ENCODE peak calls at places on chromosomes 3 and 15, in four cellular contexts. U, D, A and P are unnamed samples. For H3K4me1, the result is how much of the 10 kb centered on the place peaks cover.

GRCh38 chr3:20310629-20311028 is 124.6 kb upstream of the SGO1 start:
- DNase-seq in U (no peak), D (no peak), A (no peak), P (no peak)

GRCh38 chr3:141391298-141392017 is 23.2 kb downstream of the ZBTB38 start:
- DNase-seq in U (no peak), D (no peak), A (no peak), P (no peak)

GRCh38 chr3:5231067-5231466 is 43.6 kb downstream of the EDEM1 start:
- DNase-seq in U (no peak), D (no peak), A (no peak), P (no peak)

GRCh38 chr3:76096836-76097587 is 311.7 kb upstream of the ZNF717 start:
- DNase-seq in U (no peak), D (no peak), A (no peak), P (no peak)

GRCh38 chr15:97995881-97996603 is 35.5 kb downstream of the ARRDC4 start:
- DNase-seq in U (no peak), D (no peak), A (no peak), P (no peak)

GRCh38 chr3:85081191-85081895 is 122.6 kb downstream of the CADM2 start:
- DNase-seq in U (no peak), D (peak), A (no peak), P (peak)

GRCh38 chr3:78855190-78855589 is 912.6 kb downstream of the ROBO1 start:
- DNase-seq in U (no peak), D (no peak), A (no peak), P (no peak)

GRCh38 chr15:28984421-28985375 is 98.9 kb downstream of the APBA2 start:
- DNase-seq in U (peak), D (no peak), A (no peak), P (no peak)

GRCh38 chr3:195118671-195119070 is 152.3 kb downstream of the XXYLT1 start:
- DNase-seq in U (no peak), D (no peak), A (no peak), P (no peak)

GRCh38 chr3:183188895-183189462 is 26.4 kb upstream of the LAMP3 start:
- DNase-seq in U (peak), D (no peak), A (peak), P (peak)

GRCh38 chr15:77454265-77454664 is 33.6 kb downstream of the HMG20A start:
- DNase-seq in U (no peak), D (no peak), A (no peak), P (no peak)

GRCh38 chr15:77457619-77458265 is 37.1 kb downstream of the HMG20A start:
- DNase-seq in U (no peak), D (no peak), A (no peak), P (no peak)

GRCh38 chr15:77454956-77455355 is 34.3 kb downstream of the HMG20A start:
- DNase-seq in U (no peak), D (no peak), A (no peak), P (no peak)

GRCh38 chr15:77455696-77456293 is 35.1 kb downstream of the HMG20A start:
- DNase-seq in U (no peak), D (no peak), A (no peak), P (no peak)

GRCh38 chr15:77456746-77457618 is 36.3 kb downstream of the HMG20A start:
- DNase-seq in U (no peak), D (no peak), A (no peak), P (no peak)
- H3K4me1 ChIP-seq in U (under half), D (under half), A (under half), P (under half)

DNA sequence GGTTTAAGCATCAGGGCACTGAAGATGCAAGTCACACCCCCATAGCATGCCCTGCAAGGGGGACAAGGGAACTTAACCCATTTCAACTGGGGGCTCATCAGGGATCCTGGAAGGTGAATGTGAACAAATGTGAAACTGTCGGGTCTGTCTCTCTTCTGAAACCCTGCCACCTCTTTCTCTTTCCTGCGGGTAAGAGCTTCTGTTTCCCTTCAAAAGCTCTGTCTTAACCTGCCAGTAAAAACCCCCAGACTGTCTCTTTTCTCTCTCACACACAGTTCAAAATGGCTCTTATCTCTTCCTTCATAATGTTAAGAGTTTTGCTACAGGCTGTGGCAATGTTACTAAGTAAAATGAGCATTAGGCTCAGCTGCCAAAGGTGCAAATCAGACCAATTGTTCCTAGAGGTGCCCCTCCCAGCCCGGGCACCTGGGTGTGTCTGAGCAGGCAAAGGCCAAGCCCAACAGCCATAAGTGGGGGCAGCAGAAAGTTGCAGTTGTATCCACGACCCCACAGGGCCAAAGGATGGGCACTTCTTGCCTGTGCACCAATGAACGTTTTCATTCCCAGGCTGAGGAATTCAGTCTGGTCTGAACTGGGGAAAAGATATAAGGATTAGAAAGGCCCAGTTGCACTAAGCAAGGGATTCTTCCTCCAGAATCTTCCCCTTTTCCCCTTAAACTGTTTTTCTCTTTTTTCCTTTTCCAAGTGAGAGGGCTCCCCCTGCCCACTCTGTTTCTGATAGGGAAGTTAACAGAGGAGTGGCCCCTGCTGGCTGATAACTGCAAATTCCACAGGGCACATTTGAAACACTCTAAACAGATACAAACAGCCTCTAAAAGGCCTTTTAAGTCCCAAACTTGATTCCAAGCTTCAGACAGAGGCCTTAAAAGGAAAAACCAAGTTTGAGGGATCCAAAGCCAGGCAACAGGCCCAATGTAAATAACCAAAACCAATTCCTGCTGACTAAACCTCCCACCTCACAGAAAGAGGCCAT is 113.8 kb upstream of the EPHA6 start:
- DNase-seq in U (no peak), D (no peak), A (no peak), P (peak)
- TF ChIP-seq RNF2 in U (no peak), D (no peak), A (no peak), P (no peak)

GRCh38 chr3:124998247-124998630 is 57.6 kb downstream of the HEG1 start:
- DNase-seq in U (no peak), D (no peak), A (no peak), P (no peak)
- H3K4me1 ChIP-seq in U (half or more), D (under half), A (under half), P (under half)

DNA sequence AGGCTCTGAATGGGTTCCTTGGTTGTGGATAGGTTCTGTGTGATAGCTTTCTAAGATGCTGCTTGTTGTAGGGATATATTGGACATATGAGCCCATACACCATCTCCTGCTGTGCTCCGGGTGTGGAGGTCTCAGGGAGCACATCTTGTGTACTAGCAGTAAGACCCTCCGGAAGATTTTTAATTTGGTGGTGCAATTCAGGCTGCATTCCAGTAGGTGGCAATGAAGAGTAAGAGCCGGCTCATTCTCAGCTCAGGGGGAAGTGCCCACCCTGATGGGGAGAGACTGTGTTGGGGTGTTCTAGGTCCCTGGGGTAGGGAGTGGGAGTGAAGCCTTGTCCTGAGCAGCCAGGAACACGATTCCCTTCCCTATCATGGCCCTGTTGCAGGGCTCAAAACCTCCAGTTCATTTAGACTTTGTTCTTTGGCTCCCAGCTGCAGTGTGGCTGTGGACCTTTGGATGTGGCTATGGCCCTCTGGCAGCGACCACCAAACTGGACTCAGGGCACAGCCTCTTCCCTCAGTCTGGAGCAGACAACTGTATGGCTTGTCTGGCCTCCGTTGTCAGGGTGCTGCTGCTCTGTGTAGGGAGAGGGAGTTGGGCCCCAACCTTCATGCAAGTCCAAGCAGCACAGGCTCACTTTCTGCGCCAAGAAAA is 104.7 kb downstream of the UNC13C start:
- DNase-seq in U (peak), D (peak), A (peak), P (no peak)
- TF ChIP-seq RNF2 in U (no peak), D (no peak), A (no peak), P (no peak)

GRCh38 chr3:127590282-127590592 is 296 bp downstream of the TPRA1 start:
- DNase-seq in U (no peak), D (no peak), A (peak), P (no peak)

GRCh38 chr3:127593187-127593586 is 2.7 kb upstream of the TPRA1 start:
- DNase-seq in U (no peak), D (no peak), A (peak), P (no peak)

GRCh38 chr3:127588675-127589577 is 1.6 kb downstream of the TPRA1 start:
- DNase-seq in U (peak), D (no peak), A (peak), P (no peak)

GRCh38 chr3:127589600-127590281 is 792 bp downstream of the TPRA1 start:
- DNase-seq in U (no peak), D (no peak), A (no peak), P (no peak)

DNA sequence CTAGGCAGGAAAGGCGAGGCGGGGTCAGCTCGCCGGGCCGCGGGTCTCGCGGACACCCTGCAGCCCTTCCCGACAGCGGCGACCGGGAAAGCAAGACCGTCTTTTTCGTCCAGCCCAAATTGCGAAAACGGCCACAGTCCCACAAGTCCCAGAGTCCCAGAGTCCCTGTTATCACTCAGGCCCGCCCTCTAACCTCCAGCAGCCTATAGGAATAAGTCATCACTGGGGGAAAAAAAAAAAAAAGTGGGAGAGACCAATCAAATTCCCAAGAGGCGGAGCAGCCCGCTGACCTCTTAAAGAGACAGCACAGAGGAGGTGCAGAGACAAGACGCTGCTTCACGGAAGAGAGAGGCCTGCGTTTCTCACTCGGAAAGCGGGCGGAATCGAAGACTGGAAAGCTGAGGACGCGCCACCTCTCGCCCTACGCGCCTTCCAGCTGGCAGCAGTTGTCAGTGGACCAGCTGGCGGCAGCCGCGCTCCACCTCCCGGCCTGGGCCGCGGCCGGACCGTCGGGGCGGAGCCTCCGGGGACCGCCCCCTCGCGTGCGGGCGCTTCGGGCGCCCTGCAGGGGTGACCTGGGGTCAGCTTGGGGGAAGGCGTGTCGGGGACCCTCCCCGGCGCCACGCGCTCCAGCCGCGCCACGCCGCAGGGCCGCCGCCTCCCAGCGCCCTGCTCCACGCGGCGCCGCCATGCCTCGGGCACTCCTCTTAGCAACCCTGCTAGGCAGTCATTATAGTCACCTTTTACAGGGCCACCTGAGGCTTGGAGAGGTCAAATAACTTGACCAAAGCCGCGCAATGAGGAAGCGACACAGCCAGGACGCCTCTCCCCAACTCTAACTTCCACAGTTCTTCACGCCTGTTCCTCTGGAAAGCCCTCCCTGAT is at the start of gene TPRA1:
- DNase-seq in U (peak), D (peak), A (peak), P (peak)
- H3K4me1 ChIP-seq in U (under half), D (under half), A (half or more), P (under half)

GRCh38 chr3:188742755-188743549 is 428.8 kb upstream of the TPRG1 start:
- DNase-seq in U (no peak), D (no peak), A (no peak), P (no peak)
- TF ChIP-seq RNF2 in U (no peak), D (no peak), A (no peak), P (no peak)

DNA sequence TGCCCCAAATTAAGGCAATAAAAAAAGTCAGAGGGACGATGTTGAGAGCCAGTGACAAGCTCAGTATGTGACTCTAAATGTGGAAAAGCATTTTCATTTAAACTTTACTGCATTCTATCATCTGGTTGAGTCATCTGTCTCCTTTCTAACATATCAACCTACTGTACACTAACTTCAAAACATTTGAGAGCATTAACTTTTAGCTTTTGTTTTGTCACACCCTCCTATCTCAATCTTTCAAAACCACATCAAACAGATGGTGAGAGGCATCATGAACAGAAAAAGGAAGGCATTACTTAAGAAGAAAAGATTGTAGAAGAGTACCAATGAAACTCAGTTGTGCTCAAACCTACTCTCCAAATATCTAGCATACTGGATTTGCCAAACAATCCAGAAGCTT is 4.8 kb downstream of the LRRC58 start:
- DNase-seq in U (peak), D (no peak), A (no peak), P (no peak)
- H3K4me1 ChIP-seq in U (half or more), D (under half), A (under half), P (under half)

DNA sequence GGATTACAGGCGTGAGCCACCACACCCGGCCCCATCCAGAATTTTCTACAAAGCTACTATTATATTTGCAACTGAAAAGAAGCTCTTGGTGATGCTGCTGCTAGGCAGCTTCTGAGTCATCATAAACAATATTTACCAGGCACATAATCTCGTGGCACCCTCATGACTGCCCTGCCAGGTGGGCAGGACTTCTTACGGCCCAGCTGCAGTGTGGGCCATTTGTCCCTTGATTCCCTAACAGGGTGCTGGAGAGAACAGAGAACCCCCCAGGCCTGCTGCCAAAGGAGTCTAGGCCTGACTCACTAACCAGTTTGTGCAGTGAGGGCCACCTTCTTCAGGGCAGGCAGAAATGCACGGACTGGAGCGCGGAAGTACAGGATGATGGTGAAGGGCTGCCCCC is 4.9 kb downstream of the EPB42 start:
- DNase-seq in U (no peak), D (no peak), A (no peak), P (no peak)
- TF ChIP-seq RNF2 in U (no peak), D (no peak), A (no peak), P (no peak)

DNA sequence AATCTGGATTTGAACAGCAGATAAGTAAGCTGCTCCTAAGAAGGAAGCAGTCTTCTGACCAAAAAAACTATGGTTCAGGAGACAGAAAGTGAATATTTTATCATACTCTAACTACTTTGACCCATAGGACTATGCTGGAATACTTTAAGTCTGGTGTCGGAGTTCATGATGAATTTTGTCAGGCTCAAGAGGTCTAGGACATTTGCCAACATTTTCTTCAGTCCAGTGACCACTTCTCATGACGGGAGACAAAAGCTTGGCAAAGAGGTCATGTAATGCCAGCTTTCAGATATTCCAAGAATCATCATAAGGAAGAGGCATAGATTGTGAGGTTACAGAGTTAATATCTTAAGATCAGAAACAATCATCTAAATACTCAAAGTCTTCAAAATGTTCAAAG is 20.5 kb upstream of the DCBLD2 start:
- DNase-seq in U (no peak), D (no peak), A (no peak), P (no peak)
- H3K4me1 ChIP-seq in U (under half), D (under half), A (under half), P (half or more)